ENCODE peak calls at places on chromosomes 6 and 20, in five cellular contexts. O is HepG2, L is GM12878, Y is K562, J is H1. B is an unnamed sample.

GRCh38 chr6:134590449-134590848 is 272.5 kb upstream of the SGK1 start:
- DNase-seq in O (no peak), L (no peak), Y (no peak), J (no peak), B (no peak)

GRCh38 chr20:35240083-35240913 is 13.8 kb downstream of the MMP24 start:
- DNase-seq in O (no peak), L (no peak), Y (no peak), J (no peak), B (no peak)

GRCh38 chr6:75333811-75334210 is 49.2 kb upstream of the TMEM30A start:
- DNase-seq in O (no peak), L (no peak), Y (no peak), J (no peak), B (no peak)

GRCh38 chr20:36094497-36094896 is 60.0 kb upstream of the EPB41L1 start:
- DNase-seq in O (no peak), L (no peak), Y (no peak), J (no peak), B (peak)

GRCh38 chr6:123830110-123830509 is 26.4 kb downstream of the NKAIN2 start:
- DNase-seq in O (no peak), L (no peak), Y (no peak), J (no peak), B (peak)

GRCh38 chr6:2947424-2947823 is 23.9 kb downstream of the SERPINB6 start:
- DNase-seq in O (no peak), L (no peak), Y (no peak), J (peak), B (no peak)

GRCh38 chr20:56393133-56393472 is 658 bp downstream of the CSTF1 start:
- DNase-seq in O (no peak), L (no peak), Y (no peak), J (no peak), B (no peak)

GRCh38 chr20:60050193-60050960 is 92.2 kb downstream of the CDH26 start:
- DNase-seq in O (peak), L (no peak), Y (no peak), J (peak), B (peak)

GRCh38 chr6:87714093-87714809 is 12.2 kb upstream of the AKIRIN2 start:
- DNase-seq in O (no peak), L (no peak), Y (no peak), J (peak), B (no peak)

GRCh38 chr6:104639671-104640070 is 220.0 kb downstream of the HACE1 start:
- DNase-seq in O (no peak), L (peak), Y (no peak), J (no peak), B (no peak)

GRCh38 chr6:40520683-40521082 is 66.5 kb downstream of the LRFN2 start:
- DNase-seq in O (no peak), L (no peak), Y (no peak), J (no peak), B (no peak)

GRCh38 chr6:29953001-29953436 is 10.7 kb downstream of the HLA-A start:
- DNase-seq in O (no peak), L (no peak), Y (no peak), J (no peak), B (no peak)

GRCh38 chr6:156807795-156808194 is 30.6 kb downstream of the ARID1B start:
- DNase-seq in O (no peak), L (no peak), Y (no peak), J (no peak), B (no peak)
- H3K4me2 ChIP-seq in O (no peak), L (peak), Y (no peak), J (no peak), B (peak)

DNA sequence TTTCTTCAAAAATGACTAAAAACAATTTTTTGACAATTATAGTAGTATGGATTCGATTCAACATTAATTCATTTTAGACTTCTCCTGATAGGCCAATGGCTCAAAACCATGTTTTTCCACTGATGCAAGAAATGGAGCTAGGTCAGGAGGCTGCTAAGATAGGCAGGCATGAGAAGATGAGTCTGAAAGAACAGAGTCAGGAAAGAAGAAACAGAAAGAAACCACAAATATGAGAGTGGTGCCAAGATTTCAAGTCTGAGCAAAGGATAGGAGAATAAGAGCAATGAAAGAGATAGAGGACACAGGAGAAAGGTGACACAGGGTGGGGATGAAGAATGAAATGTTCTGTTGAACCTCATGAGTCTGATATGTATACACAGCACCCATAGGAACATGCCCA is 112.2 kb downstream of the TASP1 start:
- DNase-seq in O (no peak), L (no peak), Y (no peak), J (no peak), B (no peak)
- TF ChIP-seq CREB1 in O (no peak), L (no peak), Y (no peak), J (no peak), B (no peak)

GRCh38 chr6:106117579-106117978 is 31.4 kb downstream of the PRDM1 start:
- DNase-seq in O (no peak), L (no peak), Y (no peak), J (no peak), B (no peak)

GRCh38 chr6:106118835-106119443 is 32.8 kb downstream of the PRDM1 start:
- DNase-seq in O (no peak), L (no peak), Y (no peak), J (no peak), B (no peak)

GRCh38 chr6:106119991-106120390 is 33.9 kb downstream of the PRDM1 start:
- DNase-seq in O (no peak), L (no peak), Y (no peak), J (no peak), B (no peak)

GRCh38 chr6:106122306-106122940 is 36.3 kb downstream of the PRDM1 start:
- DNase-seq in O (no peak), L (no peak), Y (no peak), J (no peak), B (no peak)

DNA sequence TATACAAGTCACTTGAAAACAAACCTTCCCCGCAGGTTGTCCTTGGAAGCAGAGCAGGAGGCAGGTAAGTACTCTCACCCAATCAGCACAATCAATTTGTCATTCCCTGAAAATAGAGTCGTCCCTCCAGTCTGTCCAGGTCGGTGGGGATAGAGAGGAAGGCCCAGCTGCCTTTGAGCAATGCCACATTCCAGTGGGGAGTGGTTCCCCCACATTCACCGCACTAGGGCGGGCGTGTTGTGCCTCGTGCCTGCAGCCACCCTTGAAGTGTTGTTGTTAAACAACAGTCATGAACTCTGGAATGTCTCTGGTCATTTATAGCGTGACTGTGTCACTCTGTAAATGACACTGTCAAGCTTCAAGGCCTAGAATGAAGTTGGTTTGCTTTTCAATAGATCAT is 33.4 kb downstream of the PRDM1 start:
- DNase-seq in O (no peak), L (no peak), Y (no peak), J (no peak), B (no peak)
- TF ChIP-seq POLR2AphosphoS5 in O (no peak), L (no peak), Y (no peak), J (no peak), B (no peak)

GRCh38 chr6:11368264-11368663 is 135.8 kb upstream of the NEDD9 start:
- DNase-seq in O (peak), L (no peak), Y (no peak), J (no peak), B (no peak)

GRCh38 chr6:11374036-11375010 is 141.9 kb upstream of the NEDD9 start:
- DNase-seq in O (peak), L (peak), Y (no peak), J (no peak), B (no peak)

GRCh38 chr6:11370191-11371018 is 137.9 kb upstream of the NEDD9 start:
- DNase-seq in O (no peak), L (no peak), Y (no peak), J (no peak), B (peak)

GRCh38 chr6:11368760-11369159 is 136.3 kb upstream of the NEDD9 start:
- DNase-seq in O (no peak), L (no peak), Y (no peak), J (no peak), B (no peak)

DNA sequence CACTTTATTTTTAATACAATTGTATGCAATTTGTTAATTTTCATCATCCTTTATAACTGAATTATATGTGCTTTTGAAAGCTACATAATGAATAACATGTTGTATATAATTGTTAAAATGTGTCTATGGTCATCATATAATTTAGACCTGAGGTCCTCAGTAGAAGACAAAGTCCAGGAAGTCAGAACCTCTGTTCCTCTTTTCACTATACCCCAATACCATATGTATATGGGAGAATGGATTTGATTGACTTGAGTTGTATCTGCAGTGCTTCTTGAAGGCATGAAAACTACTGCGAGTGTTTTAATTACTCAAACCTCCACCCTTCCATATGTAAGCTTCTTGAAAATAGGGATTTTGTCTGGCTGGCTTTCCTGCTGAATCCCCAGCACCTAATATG is 140.7 kb upstream of the NEDD9 start:
- DNase-seq in O (no peak), L (no peak), Y (no peak), J (no peak), B (no peak)
- H3K4me2 ChIP-seq in O (no peak), L (peak), Y (no peak), J (no peak), B (no peak)

GRCh38 chr6:34154668-34155447 is 9.0 kb upstream of the GRM4 start:
- DNase-seq in O (no peak), L (no peak), Y (peak), J (peak), B (peak)
- TF ChIP-seq CREB1 in O (no peak), L (no peak), Y (no peak), J (no peak), B (no peak)

GRCh38 chr20:31712112-31712553 is 10.5 kb downstream of the BCL2L1 start:
- DNase-seq in O (peak), L (no peak), Y (peak), J (no peak), B (peak)

GRCh38 chr20:31711416-31712111 is 11.1 kb downstream of the BCL2L1 start:
- DNase-seq in O (peak), L (no peak), Y (no peak), J (no peak), B (no peak)

GRCh38 chr20:31710423-31711250 is 12.0 kb downstream of the BCL2L1 start:
- DNase-seq in O (no peak), L (no peak), Y (no peak), J (no peak), B (no peak)

GRCh38 chr20:31713312-31714049 is 9.2 kb downstream of the BCL2L1 start:
- DNase-seq in O (peak), L (no peak), Y (no peak), J (no peak), B (peak)

DNA sequence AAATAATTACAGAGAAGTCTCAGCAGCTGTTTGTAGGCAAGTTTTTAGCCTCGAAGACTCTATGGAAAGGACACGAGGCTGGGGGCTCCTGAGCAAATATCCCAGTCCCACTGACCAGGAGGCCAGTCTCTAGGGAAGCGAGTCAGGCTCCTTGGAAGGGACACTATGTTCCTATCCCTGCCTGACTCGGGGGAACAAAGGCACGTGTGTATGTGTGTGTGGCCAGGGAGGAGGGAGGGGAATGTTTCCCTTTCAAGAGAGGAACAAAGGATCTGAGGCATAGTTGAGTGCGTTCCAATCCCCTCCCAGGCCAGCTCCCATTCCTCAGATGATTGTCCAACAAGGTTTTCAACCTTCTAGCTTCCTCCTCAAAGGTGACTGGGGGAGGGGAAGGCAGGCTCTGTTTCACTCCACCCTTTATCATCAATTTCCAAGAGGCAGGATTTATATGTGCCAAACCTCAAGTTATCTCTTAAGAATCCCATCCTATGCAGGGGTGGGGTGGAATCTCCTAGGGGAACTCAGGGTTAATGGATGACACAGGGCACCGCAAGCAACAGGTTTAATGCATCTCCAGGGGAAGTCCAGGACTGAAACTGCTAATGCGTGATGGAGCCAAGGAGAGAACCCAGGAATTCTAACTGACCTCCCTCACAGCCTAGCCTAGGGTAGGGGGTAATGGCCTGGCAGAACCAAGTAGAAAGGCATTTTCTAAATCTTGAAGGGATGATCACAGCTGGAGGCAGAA is 9.9 kb downstream of the BCL2L1 start:
- DNase-seq in O (peak), L (no peak), Y (no peak), J (peak), B (peak)
- TF ChIP-seq POLR2AphosphoS5 in O (peak), L (no peak), Y (no peak), J (peak), B (peak)

GRCh38 chr20:32798046-32798985 is 21.4 kb upstream of the MAPRE1 start:
- DNase-seq in O (no peak), L (no peak), Y (no peak), J (no peak), B (no peak)
- H3K4me2 ChIP-seq in O (no peak), L (no peak), Y (no peak), J (no peak), B (no peak)